ENCODE peak calls at places on chromosome 3, in ten cellular contexts. One of them, this sample, is unnamed.

GRCh38 chr3:51538115-51538458 is 432 bp upstream of the RAD54L2 start:
- DNase-seq in Caco-2: no peak
- DNase-seq in epithelial cell of esophagus: peak; percentile 11
- DNase-seq in omental fat pad: no peak
- DNase-seq in GM20000: peak; percentile 41
- DNase-seq in BE2C: no peak
- DNase-seq in GM12864: no peak
- DNase-seq in PC-9: no peak
- DNase-seq in NB4: peak; percentile 14
- DNase-seq in cardiac fibroblast: no peak
- DNase-seq in this sample: peak; percentile 30

GRCh38 chr3:113485161-113485609 is 29.8 kb downstream of the SPICE1 start:
- DNase-seq in GM20000: no peak
- DNase-seq in cardiac fibroblast: no peak
- DNase-seq in epithelial cell of esophagus: peak; percentile 40
- DNase-seq in Caco-2: no peak
- DNase-seq in omental fat pad: no peak
- DNase-seq in NB4: no peak
- DNase-seq in GM12864: no peak
- DNase-seq in BE2C: no peak
- DNase-seq in PC-9: no peak
- DNase-seq in this sample: peak; percentile 35

GRCh38 chr3:37766797-37767776 is 94.6 kb upstream of the CTDSPL start:
- DNase-seq in GM20000: no peak
- DNase-seq in epithelial cell of esophagus: no peak
- DNase-seq in GM12864: no peak
- DNase-seq in Caco-2: peak; percentile 25
- DNase-seq in PC-9: no peak
- DNase-seq in cardiac fibroblast: no peak
- DNase-seq in BE2C: peak; percentile 62
- DNase-seq in NB4: no peak
- DNase-seq in omental fat pad: no peak
- DNase-seq in this sample: no peak

GRCh38 chr3:4750306-4751056 is 228.8 kb upstream of the BHLHE40 start:
- DNase-seq in BE2C: no peak
- DNase-seq in GM12864: no peak
- DNase-seq in cardiac fibroblast: peak; percentile 34
- DNase-seq in PC-9: no peak
- DNase-seq in Caco-2: no peak
- DNase-seq in GM20000: peak; percentile 30
- DNase-seq in NB4: peak; percentile 68
- DNase-seq in epithelial cell of esophagus: peak; percentile 67
- DNase-seq in omental fat pad: no peak
- DNase-seq in this sample: peak; percentile 69

GRCh38 chr3:21028412-21028811 is 722.6 kb downstream of the ZNF385D start:
- DNase-seq in PC-9: no peak
- DNase-seq in NB4: no peak
- DNase-seq in Caco-2: no peak
- DNase-seq in BE2C: no peak
- DNase-seq in omental fat pad: no peak
- DNase-seq in epithelial cell of esophagus: no peak
- DNase-seq in cardiac fibroblast: no peak
- DNase-seq in GM12864: no peak
- DNase-seq in GM20000: no peak
- DNase-seq in this sample: no peak

GRCh38 chr3:98388147-98388546 is 2.3 kb upstream of the OR5K3 start:
- DNase-seq in PC-9: no peak
- DNase-seq in Caco-2: no peak
- DNase-seq in NB4: no peak
- DNase-seq in GM12864: no peak
- DNase-seq in cardiac fibroblast: no peak
- DNase-seq in BE2C: no peak
- DNase-seq in omental fat pad: no peak
- DNase-seq in epithelial cell of esophagus: peak; percentile 84
- DNase-seq in GM20000: no peak
- DNase-seq in this sample: no peak

GRCh38 chr3:87006844-87007439 is 16.0 kb upstream of the VGLL3 start:
- DNase-seq in epithelial cell of esophagus: peak; percentile 50
- DNase-seq in PC-9: no peak
- DNase-seq in cardiac fibroblast: peak; percentile 62
- DNase-seq in BE2C: no peak
- DNase-seq in omental fat pad: no peak
- DNase-seq in NB4: peak; percentile 5
- DNase-seq in Caco-2: no peak
- DNase-seq in GM12864: no peak
- DNase-seq in GM20000: no peak
- DNase-seq in this sample: no peak

GRCh38 chr3:88084006-88084597 is 25.0 kb downstream of the ZNF654 start:
- DNase-seq in NB4: no peak
- DNase-seq in epithelial cell of esophagus: no peak
- DNase-seq in GM12864: no peak
- DNase-seq in BE2C: no peak
- DNase-seq in cardiac fibroblast: no peak
- DNase-seq in omental fat pad: no peak
- DNase-seq in GM20000: no peak
- DNase-seq in PC-9: no peak
- DNase-seq in Caco-2: no peak
- DNase-seq in this sample: no peak

GRCh38 chr3:56894912-56895431 is 93.2 kb upstream of the ARHGEF3 start:
- DNase-seq in BE2C: no peak
- DNase-seq in NB4: no peak
- DNase-seq in omental fat pad: no peak
- DNase-seq in GM20000: no peak
- DNase-seq in Caco-2: no peak
- DNase-seq in PC-9: no peak
- DNase-seq in GM12864: peak; percentile 19
- DNase-seq in epithelial cell of esophagus: peak; percentile 29
- DNase-seq in cardiac fibroblast: peak; percentile 78
- DNase-seq in this sample: peak; percentile 73

GRCh38 chr3:170117134-170117533 is 64.4 kb downstream of the PHC3 start:
- DNase-seq in GM20000: no peak
- DNase-seq in Caco-2: peak; percentile 19
- DNase-seq in BE2C: no peak
- DNase-seq in GM12864: no peak
- DNase-seq in omental fat pad: no peak
- DNase-seq in NB4: peak; percentile 9
- DNase-seq in cardiac fibroblast: peak; percentile 8
- DNase-seq in PC-9: no peak
- DNase-seq in epithelial cell of esophagus: peak; percentile 8
- DNase-seq in this sample: no peak

GRCh38 chr3:152175576-152175883 is 93.2 kb upstream of the MBNL1 start:
- DNase-seq in epithelial cell of esophagus: peak; percentile 83
- DNase-seq in GM20000: no peak
- DNase-seq in NB4: no peak
- DNase-seq in GM12864: no peak
- DNase-seq in cardiac fibroblast: peak; percentile 89
- DNase-seq in PC-9: peak; percentile 13
- DNase-seq in Caco-2: no peak
- DNase-seq in BE2C: no peak
- DNase-seq in omental fat pad: no peak
- DNase-seq in this sample: no peak

DNA sequence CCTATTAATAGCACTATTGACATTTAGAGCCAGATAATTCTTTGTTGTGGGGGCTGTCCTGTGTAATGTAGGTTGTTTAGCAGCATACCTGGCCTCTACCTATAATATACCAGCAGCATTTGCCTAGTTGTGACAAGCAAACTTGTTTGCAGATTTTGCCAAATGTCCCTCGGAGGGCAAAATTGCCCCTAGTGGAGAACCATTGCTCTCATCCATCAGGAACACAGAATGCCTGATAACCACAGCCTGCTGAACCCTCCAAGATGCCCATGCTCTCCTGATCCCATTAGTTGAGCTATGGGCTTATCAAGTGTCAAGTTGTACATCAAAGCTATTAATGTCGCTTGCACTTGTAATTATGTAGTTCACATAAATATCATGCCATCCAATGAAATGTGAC is 15.0 kb upstream of the KBTBD8 start:
- DNase-seq in Caco-2: no peak
- DNase-seq in omental fat pad: no peak
- DNase-seq in PC-9: no peak
- DNase-seq in BE2C: no peak
- DNase-seq in GM20000: no peak
- DNase-seq in epithelial cell of esophagus: no peak
- DNase-seq in cardiac fibroblast: no peak
- DNase-seq in GM12864: no peak
- DNase-seq in NB4: no peak
- DNase-seq in this sample: no peak
- TF ChIP-seq CTCF in Caco-2: no peak
- TF ChIP-seq CTCF in omental fat pad: no peak
- TF ChIP-seq CTCF in PC-9: no peak
- TF ChIP-seq CTCF in BE2C: peak; percentile 33
- TF ChIP-seq CTCF in GM20000: no peak
- TF ChIP-seq CTCF in epithelial cell of esophagus: no peak
- TF ChIP-seq CTCF in cardiac fibroblast: peak; percentile 8
- TF ChIP-seq CTCF in GM12864: no peak
- TF ChIP-seq CTCF in NB4: no peak
- TF ChIP-seq CTCF in this sample: no peak

GRCh38 chr3:127367593-127367992 is 79.7 kb upstream of the PRR20G start:
- DNase-seq in BE2C: no peak
- DNase-seq in epithelial cell of esophagus: no peak
- DNase-seq in omental fat pad: no peak
- DNase-seq in GM12864: no peak
- DNase-seq in NB4: no peak
- DNase-seq in cardiac fibroblast: no peak
- DNase-seq in Caco-2: no peak
- DNase-seq in PC-9: no peak
- DNase-seq in GM20000: no peak
- DNase-seq in this sample: no peak

GRCh38 chr3:127369356-127369935 is 81.6 kb upstream of the PRR20G start:
- DNase-seq in omental fat pad: no peak
- DNase-seq in BE2C: no peak
- DNase-seq in PC-9: no peak
- DNase-seq in epithelial cell of esophagus: no peak
- DNase-seq in cardiac fibroblast: no peak
- DNase-seq in Caco-2: no peak
- DNase-seq in GM20000: no peak
- DNase-seq in NB4: no peak
- DNase-seq in GM12864: no peak
- DNase-seq in this sample: no peak

GRCh38 chr3:127368186-127369032 is 80.6 kb upstream of the PRR20G start:
- DNase-seq in Caco-2: no peak
- DNase-seq in GM20000: no peak
- DNase-seq in cardiac fibroblast: no peak
- DNase-seq in GM12864: no peak
- DNase-seq in epithelial cell of esophagus: no peak
- DNase-seq in NB4: no peak
- DNase-seq in PC-9: no peak
- DNase-seq in BE2C: no peak
- DNase-seq in omental fat pad: no peak
- DNase-seq in this sample: no peak

GRCh38 chr3:127365383-127365782 is 77.5 kb upstream of the PRR20G start:
- DNase-seq in GM20000: no peak
- DNase-seq in PC-9: no peak
- DNase-seq in epithelial cell of esophagus: no peak
- DNase-seq in BE2C: no peak
- DNase-seq in omental fat pad: no peak
- DNase-seq in cardiac fibroblast: no peak
- DNase-seq in Caco-2: no peak
- DNase-seq in NB4: no peak
- DNase-seq in GM12864: no peak
- DNase-seq in this sample: no peak

GRCh38 chr3:127366383-127366782 is 78.5 kb upstream of the PRR20G start:
- DNase-seq in NB4: no peak
- DNase-seq in GM12864: no peak
- DNase-seq in BE2C: no peak
- DNase-seq in PC-9: no peak
- DNase-seq in GM20000: no peak
- DNase-seq in omental fat pad: no peak
- DNase-seq in epithelial cell of esophagus: no peak
- DNase-seq in cardiac fibroblast: peak; percentile 4
- DNase-seq in Caco-2: no peak
- DNase-seq in this sample: no peak
- TF ChIP-seq CTCF in NB4: no peak
- TF ChIP-seq CTCF in GM12864: no peak
- TF ChIP-seq CTCF in BE2C: no peak
- TF ChIP-seq CTCF in PC-9: no peak
- TF ChIP-seq CTCF in GM20000: no peak
- TF ChIP-seq CTCF in omental fat pad: no peak
- TF ChIP-seq CTCF in epithelial cell of esophagus: no peak
- TF ChIP-seq CTCF in cardiac fibroblast: peak; percentile 12
- TF ChIP-seq CTCF in Caco-2: no peak
- TF ChIP-seq CTCF in this sample: no peak

DNA sequence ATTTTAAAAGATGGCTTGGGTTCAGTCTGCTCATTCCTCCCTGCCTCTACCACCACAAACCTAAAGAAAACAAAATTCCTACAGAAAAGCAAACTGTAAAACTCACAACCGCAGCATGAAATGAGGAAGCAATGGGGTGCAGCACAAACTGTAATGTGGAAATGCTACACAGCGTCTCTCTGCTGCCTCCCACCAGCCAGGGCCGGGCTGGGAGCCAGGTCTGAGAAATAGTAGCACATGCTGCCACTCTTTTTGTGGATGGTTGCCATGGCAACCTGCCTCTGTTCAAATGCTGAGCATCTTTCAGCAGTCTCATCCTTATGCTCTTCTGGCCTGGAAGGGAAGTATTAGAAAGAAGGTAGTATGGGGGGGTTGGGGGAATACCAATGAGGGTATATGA is 55.4 kb downstream of the EOMES start:
- DNase-seq in GM20000: no peak
- DNase-seq in PC-9: no peak
- DNase-seq in Caco-2: no peak
- DNase-seq in cardiac fibroblast: peak; percentile 93
- DNase-seq in NB4: peak; percentile 84
- DNase-seq in GM12864: no peak
- DNase-seq in BE2C: peak; percentile 35
- DNase-seq in omental fat pad: peak; percentile 40
- DNase-seq in epithelial cell of esophagus: no peak
- DNase-seq in this sample: peak; percentile 34
- TF ChIP-seq CTCF in GM20000: no peak
- TF ChIP-seq CTCF in PC-9: no peak
- TF ChIP-seq CTCF in Caco-2: no peak
- TF ChIP-seq CTCF in cardiac fibroblast: peak; percentile 5
- TF ChIP-seq CTCF in NB4: peak; percentile 27
- TF ChIP-seq CTCF in GM12864: no peak
- TF ChIP-seq CTCF in BE2C: no peak
- TF ChIP-seq CTCF in omental fat pad: no peak
- TF ChIP-seq CTCF in epithelial cell of esophagus: no peak
- TF ChIP-seq CTCF in this sample: no peak

DNA sequence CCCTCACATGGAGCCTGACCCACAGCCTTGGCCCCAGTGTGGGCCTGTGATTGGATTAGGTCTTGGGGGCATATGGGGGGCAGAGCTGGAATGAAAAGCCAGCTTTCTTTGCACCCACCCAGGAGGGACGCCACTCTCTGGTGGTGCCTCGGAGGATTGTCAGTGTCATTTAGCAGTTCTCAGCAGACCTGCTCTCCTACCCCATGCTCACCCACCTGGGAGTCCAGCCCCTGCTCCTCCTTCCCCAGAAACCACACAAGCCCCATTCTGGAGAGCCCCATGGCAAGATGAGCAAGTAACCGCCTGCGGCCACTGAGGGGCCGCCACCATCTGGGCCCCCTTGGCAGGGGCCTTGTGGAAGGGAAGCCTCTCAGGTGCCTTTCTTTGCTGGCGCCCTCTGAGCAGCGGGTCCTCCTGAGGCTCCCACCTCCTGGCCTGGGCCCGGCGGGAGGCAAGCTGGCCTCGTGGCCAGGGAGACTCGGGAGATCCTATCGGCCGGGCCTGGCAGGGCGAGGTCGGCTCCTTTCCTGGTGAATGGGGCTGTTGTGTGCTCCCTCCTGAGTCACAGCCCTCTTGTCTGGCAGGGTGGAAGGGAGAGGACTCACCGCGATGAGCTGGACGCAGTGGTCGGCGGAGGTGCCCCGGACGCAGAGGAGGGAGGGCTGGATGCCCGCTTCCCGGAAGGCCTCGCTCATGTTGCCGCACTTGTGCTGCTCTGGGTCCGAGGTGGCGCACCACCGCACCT is 2.3 kb downstream of the MELTF start:
- DNase-seq in NB4: no peak
- DNase-seq in cardiac fibroblast: no peak
- DNase-seq in GM20000: peak; percentile 17
- DNase-seq in GM12864: no peak
- DNase-seq in omental fat pad: no peak
- DNase-seq in epithelial cell of esophagus: peak; percentile 32
- DNase-seq in Caco-2: no peak
- DNase-seq in PC-9: peak; percentile 80
- DNase-seq in BE2C: peak; percentile 30
- DNase-seq in this sample: no peak
- TF ChIP-seq CTCF in NB4: no peak
- TF ChIP-seq CTCF in cardiac fibroblast: no peak
- TF ChIP-seq CTCF in GM20000: no peak
- TF ChIP-seq CTCF in GM12864: no peak
- TF ChIP-seq CTCF in omental fat pad: no peak
- TF ChIP-seq CTCF in epithelial cell of esophagus: no peak
- TF ChIP-seq CTCF in Caco-2: no peak
- TF ChIP-seq CTCF in PC-9: no peak
- TF ChIP-seq CTCF in BE2C: no peak
- TF ChIP-seq CTCF in this sample: no peak

This sample was measured in activated CD8-positive, alpha-beta T cell treated with anti-CD3 and anti-CD28 coated beads for 36 hours.